ENCODE peak calls at places on chromosome 22, in seven cellular contexts. One of them, this sample, is unnamed. For H3K9me3 and H3K27me3, the result is how much of the 10 kb centered on the place peaks cover.

GRCh38 chr22:20130319-20130718 is 1.3 kb upstream of the ZDHHC8 start:
- DNase-seq in ovary: no peak
- DNase-seq in MM.1S: peak
- DNase-seq in fibroblast of lung: no peak
- DNase-seq in PC-3: peak
- DNase-seq in tibial nerve: no peak
- DNase-seq in AG04450: no peak
- DNase-seq in this sample: no peak

GRCh38 chr22:41500303-41500702 is 31.4 kb downstream of the ACO2 start:
- DNase-seq in ovary: no peak
- DNase-seq in MM.1S: no peak
- DNase-seq in fibroblast of lung: no peak
- DNase-seq in PC-3: no peak
- DNase-seq in tibial nerve: no peak
- DNase-seq in AG04450: no peak
- DNase-seq in this sample: no peak

GRCh38 chr22:43313497-43314474 is 29.4 kb downstream of the SCUBE1 start:
- DNase-seq in ovary: no peak
- DNase-seq in MM.1S: no peak
- DNase-seq in fibroblast of lung: no peak
- DNase-seq in PC-3: no peak
- DNase-seq in tibial nerve: peak
- DNase-seq in AG04450: no peak
- DNase-seq in this sample: no peak

GRCh38 chr22:19869497-19870152 is 15.0 kb upstream of the GNB1L start:
- DNase-seq in ovary: peak
- DNase-seq in MM.1S: no peak
- DNase-seq in fibroblast of lung: no peak
- DNase-seq in PC-3: no peak
- DNase-seq in tibial nerve: no peak
- DNase-seq in AG04450: no peak
- DNase-seq in this sample: no peak

GRCh38 chr22:39128508-39128907 is 24.0 kb downstream of the CBX7 start:
- DNase-seq in ovary: no peak
- DNase-seq in MM.1S: peak
- DNase-seq in fibroblast of lung: no peak
- DNase-seq in PC-3: no peak
- DNase-seq in tibial nerve: no peak
- DNase-seq in AG04450: no peak
- DNase-seq in this sample: no peak

GRCh38 chr22:32018056-32018455 is 25.0 kb upstream of the SLC5A1 start:
- DNase-seq in ovary: no peak
- DNase-seq in MM.1S: no peak
- DNase-seq in fibroblast of lung: no peak
- DNase-seq in PC-3: no peak
- DNase-seq in tibial nerve: no peak
- DNase-seq in AG04450: no peak
- DNase-seq in this sample: no peak

GRCh38 chr22:20112623-20113511 is 3.0 kb upstream of the RANBP1 start:
- DNase-seq in ovary: no peak
- DNase-seq in MM.1S: no peak
- DNase-seq in fibroblast of lung: no peak
- DNase-seq in PC-3: no peak
- DNase-seq in tibial nerve: no peak
- DNase-seq in AG04450: no peak
- DNase-seq in this sample: no peak

GRCh38 chr22:20080776-20081654 is 974 bp downstream of the DGCR8 start:
- DNase-seq in ovary: peak
- DNase-seq in MM.1S: peak
- DNase-seq in fibroblast of lung: peak
- DNase-seq in PC-3: peak
- DNase-seq in tibial nerve: no peak
- DNase-seq in AG04450: peak
- DNase-seq in this sample: no peak

GRCh38 chr22:37526376-37526775 is 7.2 kb upstream of the CARD10 start:
- DNase-seq in ovary: no peak
- DNase-seq in MM.1S: no peak
- DNase-seq in fibroblast of lung: no peak
- DNase-seq in PC-3: no peak
- DNase-seq in tibial nerve: no peak
- DNase-seq in AG04450: no peak
- DNase-seq in this sample: no peak

GRCh38 chr22:38925571-38926041 is 31.8 kb upstream of the APOBEC3A start:
- DNase-seq in ovary: no peak
- DNase-seq in MM.1S: no peak
- DNase-seq in fibroblast of lung: peak
- DNase-seq in PC-3: peak
- DNase-seq in tibial nerve: no peak
- DNase-seq in AG04450: no peak
- DNase-seq in this sample: no peak

GRCh38 chr22:31278643-31279326 is 13.5 kb downstream of the PIK3IP1 start:
- DNase-seq in ovary: peak
- DNase-seq in MM.1S: no peak
- DNase-seq in fibroblast of lung: no peak
- DNase-seq in PC-3: no peak
- DNase-seq in tibial nerve: no peak
- DNase-seq in AG04450: no peak
- DNase-seq in this sample: peak

GRCh38 chr22:50326959-50327710 is at the start of gene DENND6B:
- DNase-seq in ovary: peak
- DNase-seq in MM.1S: peak
- DNase-seq in fibroblast of lung: peak
- DNase-seq in PC-3: peak
- DNase-seq in tibial nerve: peak
- DNase-seq in AG04450: peak
- DNase-seq in this sample: peak

GRCh38 chr22:47174671-47175111 is 412.2 kb downstream of the TBC1D22A start:
- DNase-seq in ovary: peak
- DNase-seq in MM.1S: no peak
- DNase-seq in fibroblast of lung: no peak
- DNase-seq in PC-3: no peak
- DNase-seq in tibial nerve: no peak
- DNase-seq in AG04450: no peak
- DNase-seq in this sample: no peak
- H3K9me3 ChIP-seq in ovary: under half
- H3K9me3 ChIP-seq in MM.1S: under half
- H3K9me3 ChIP-seq in fibroblast of lung: under half
- H3K9me3 ChIP-seq in PC-3: under half
- H3K9me3 ChIP-seq in tibial nerve: under half
- H3K9me3 ChIP-seq in AG04450: under half
- H3K9me3 ChIP-seq in this sample: under half

DNA sequence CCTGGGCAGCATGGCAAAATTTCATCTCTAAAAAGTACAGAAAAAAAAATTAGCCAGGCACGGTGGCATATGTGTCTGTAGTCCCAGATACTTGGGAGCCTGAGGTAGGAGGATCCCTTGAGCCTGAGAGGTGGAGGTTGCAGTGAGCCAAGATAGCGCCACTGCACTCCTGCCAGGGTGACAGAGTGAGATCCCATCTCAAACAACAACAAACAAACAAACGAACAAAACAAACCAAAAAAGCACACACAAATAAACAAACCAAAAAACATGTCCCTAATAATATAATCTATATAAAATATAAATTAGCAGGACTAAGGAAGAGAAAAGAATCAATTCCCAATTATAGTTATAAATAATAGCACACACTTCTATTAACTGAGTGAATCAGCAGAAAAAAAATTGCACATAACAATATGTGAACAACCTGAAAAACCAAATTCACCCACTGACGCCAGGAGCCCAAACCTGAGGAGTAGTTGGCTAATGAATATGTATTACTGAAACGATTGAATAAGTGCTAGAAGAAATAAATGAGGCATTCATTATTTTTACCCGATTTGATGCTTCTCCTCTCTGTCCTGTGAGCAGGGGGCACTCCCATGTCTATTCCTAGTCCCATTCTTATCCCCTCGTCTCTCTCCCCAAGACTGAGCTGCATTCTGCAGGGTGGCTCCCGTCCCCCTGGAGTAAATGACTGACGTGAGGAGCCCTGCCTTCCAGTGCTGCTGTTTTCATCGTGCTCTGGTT is 108.2 kb upstream of the TOP3B start:
- DNase-seq in ovary: no peak
- DNase-seq in MM.1S: no peak
- DNase-seq in fibroblast of lung: no peak
- DNase-seq in PC-3: no peak
- DNase-seq in tibial nerve: no peak
- DNase-seq in AG04450: no peak
- DNase-seq in this sample: no peak
- H3K27me3 ChIP-seq in ovary: under half
- H3K27me3 ChIP-seq in MM.1S: under half
- H3K27me3 ChIP-seq in fibroblast of lung: under half
- H3K27me3 ChIP-seq in PC-3: under half
- H3K27me3 ChIP-seq in tibial nerve: under half
- H3K27me3 ChIP-seq in AG04450: under half
- H3K27me3 ChIP-seq in this sample: under half

GRCh38 chr22:22082960-22083359 is 100.4 kb upstream of the TOP3B start:
- DNase-seq in ovary: no peak
- DNase-seq in MM.1S: no peak
- DNase-seq in fibroblast of lung: no peak
- DNase-seq in PC-3: no peak
- DNase-seq in tibial nerve: no peak
- DNase-seq in AG04450: no peak
- DNase-seq in this sample: no peak

GRCh38 chr22:22079404-22080148 is 97.0 kb upstream of the TOP3B start:
- DNase-seq in ovary: no peak
- DNase-seq in MM.1S: no peak
- DNase-seq in fibroblast of lung: no peak
- DNase-seq in PC-3: no peak
- DNase-seq in tibial nerve: no peak
- DNase-seq in AG04450: no peak
- DNase-seq in this sample: no peak

GRCh38 chr22:22082229-22082835 is 99.7 kb upstream of the TOP3B start:
- DNase-seq in ovary: no peak
- DNase-seq in MM.1S: no peak
- DNase-seq in fibroblast of lung: no peak
- DNase-seq in PC-3: no peak
- DNase-seq in tibial nerve: no peak
- DNase-seq in AG04450: no peak
- DNase-seq in this sample: no peak

GRCh38 chr22:22078329-22078728 is 95.7 kb upstream of the TOP3B start:
- DNase-seq in ovary: no peak
- DNase-seq in MM.1S: no peak
- DNase-seq in fibroblast of lung: no peak
- DNase-seq in PC-3: no peak
- DNase-seq in tibial nerve: no peak
- DNase-seq in AG04450: no peak
- DNase-seq in this sample: no peak

DNA sequence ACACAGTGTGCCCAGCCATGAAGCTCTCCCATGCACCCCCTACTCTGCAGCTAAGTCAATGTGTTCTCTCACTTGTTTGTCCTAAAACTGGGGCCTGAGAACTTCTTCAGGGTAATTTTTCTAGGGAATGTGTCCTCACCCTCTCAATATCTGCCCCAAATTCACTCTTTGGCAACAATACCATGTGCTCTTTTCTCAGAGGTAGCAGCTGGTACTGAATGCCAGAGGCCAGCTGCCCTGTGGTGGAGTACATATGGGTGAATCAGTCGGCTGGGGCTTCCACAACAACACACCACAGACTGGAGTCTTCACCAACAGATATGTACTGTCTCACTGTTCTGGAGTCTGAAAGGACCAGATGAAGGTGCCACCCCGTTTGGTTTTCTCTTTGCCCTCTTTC is 97.7 kb upstream of the TOP3B start:
- DNase-seq in ovary: no peak
- DNase-seq in MM.1S: no peak
- DNase-seq in fibroblast of lung: no peak
- DNase-seq in PC-3: no peak
- DNase-seq in tibial nerve: no peak
- DNase-seq in AG04450: no peak
- DNase-seq in this sample: no peak
- H3K9me3 ChIP-seq in ovary: under half
- H3K9me3 ChIP-seq in MM.1S: under half
- H3K9me3 ChIP-seq in fibroblast of lung: under half
- H3K9me3 ChIP-seq in PC-3: under half
- H3K9me3 ChIP-seq in tibial nerve: under half
- H3K9me3 ChIP-seq in AG04450: under half
- H3K9me3 ChIP-seq in this sample: under half

DNA sequence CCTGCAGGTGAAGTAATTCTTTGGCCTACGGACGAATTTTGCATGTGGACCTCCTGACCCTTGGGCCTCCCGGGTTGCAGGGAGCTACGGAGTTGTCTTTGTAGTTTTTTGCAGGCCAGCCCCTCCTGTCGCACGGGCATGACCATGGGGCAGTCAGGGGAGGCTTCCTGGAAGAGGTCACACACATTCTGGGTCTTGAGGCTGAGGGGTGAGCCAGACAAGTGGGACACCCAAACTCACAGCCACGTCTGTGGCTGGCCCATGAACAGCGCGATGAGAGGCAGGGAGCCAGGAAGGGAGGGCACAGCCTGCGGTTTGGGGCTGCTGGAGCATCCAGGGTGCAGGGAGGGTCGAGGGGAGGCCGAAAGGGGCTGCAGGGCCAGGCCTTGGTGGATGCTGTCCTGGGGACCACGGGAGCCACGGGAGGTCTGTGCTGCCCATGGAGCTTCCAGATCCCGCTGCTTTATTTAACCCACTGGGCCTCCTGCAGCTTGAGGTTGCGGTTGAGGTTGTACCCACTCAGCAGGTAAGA is 78.9 kb downstream of the FBLN1 start:
- DNase-seq in ovary: no peak
- DNase-seq in MM.1S: no peak
- DNase-seq in fibroblast of lung: no peak
- DNase-seq in PC-3: no peak
- DNase-seq in tibial nerve: no peak
- DNase-seq in AG04450: no peak
- DNase-seq in this sample: no peak
- H3K27me3 ChIP-seq in ovary: under half
- H3K27me3 ChIP-seq in MM.1S: half or more
- H3K27me3 ChIP-seq in fibroblast of lung: under half
- H3K27me3 ChIP-seq in PC-3: under half
- H3K27me3 ChIP-seq in tibial nerve: under half
- H3K27me3 ChIP-seq in AG04450: under half
- H3K27me3 ChIP-seq in this sample: under half

DNA sequence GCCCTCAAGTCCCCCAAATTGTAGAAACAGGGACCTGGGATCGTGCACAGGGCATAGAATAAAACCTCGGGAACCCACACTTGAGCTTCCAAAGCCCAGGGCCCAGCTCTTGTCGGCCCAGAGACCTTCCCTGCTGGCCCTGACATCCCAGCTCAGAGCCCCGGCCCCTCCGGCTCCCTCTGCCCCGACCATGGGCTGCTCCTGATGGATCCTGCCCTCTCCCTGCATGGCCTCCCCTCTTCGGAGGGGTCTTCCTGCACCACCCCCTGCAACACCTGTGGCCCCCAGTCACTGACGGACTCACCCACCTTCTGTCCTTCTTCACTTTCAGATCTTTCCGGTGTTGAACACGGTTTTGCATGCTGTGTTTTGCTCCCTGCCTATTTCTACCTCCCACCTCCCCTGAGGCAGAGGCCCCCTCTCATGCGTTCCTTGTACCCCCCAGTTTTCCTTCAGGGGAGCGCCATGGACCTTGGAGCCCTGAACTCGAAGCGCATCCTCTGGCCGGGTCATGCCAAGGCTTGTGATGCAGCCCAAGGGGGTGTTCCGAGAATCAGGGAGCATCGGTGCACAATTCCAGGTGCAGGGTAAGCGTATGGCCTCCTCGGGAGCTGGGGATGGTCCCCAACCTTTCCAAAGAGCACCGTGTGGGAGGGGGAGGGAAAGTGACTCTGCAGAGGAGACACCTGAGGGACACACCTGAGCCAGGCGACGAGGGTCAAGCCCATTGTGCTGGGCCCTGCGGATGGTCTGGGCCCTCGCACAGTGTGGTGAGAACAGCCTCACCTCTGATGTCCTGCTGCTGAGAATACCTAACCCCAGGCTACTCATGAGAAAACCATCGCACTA is 666.4 kb downstream of the BRD1 start:
- DNase-seq in ovary: no peak
- DNase-seq in MM.1S: no peak
- DNase-seq in fibroblast of lung: no peak
- DNase-seq in PC-3: no peak
- DNase-seq in tibial nerve: no peak
- DNase-seq in AG04450: no peak
- DNase-seq in this sample: no peak
- H3K9me3 ChIP-seq in ovary: under half
- H3K9me3 ChIP-seq in MM.1S: under half
- H3K9me3 ChIP-seq in fibroblast of lung: under half
- H3K9me3 ChIP-seq in PC-3: under half
- H3K9me3 ChIP-seq in tibial nerve: under half
- H3K9me3 ChIP-seq in AG04450: half or more
- H3K9me3 ChIP-seq in this sample: under half

This sample was measured in CD4-positive, alpha-beta memory T cell.